ENCODE peak calls at places on chromosomes 2 and 18, in ten cellular contexts. N, V, F, D, E, Z, R, Q, J and Y are unnamed samples.

GRCh38 chr2:98458207-98458606 is 13.5 kb downstream of the INPP4A start:
- DNase-seq in V (no peak), E (peak), N (peak), D (no peak), J (peak), Q (no peak), Z (no peak), R (no peak), F (peak), Y (peak)

GRCh38 chr2:137706786-137707613 is 257.3 kb upstream of the HNMT start:
- DNase-seq in D (no peak), N (no peak), Z (no peak), F (no peak), Q (no peak), R (no peak), J (no peak), E (no peak), V (no peak), Y (peak)

GRCh38 chr2:2464095-2464494 is 133.0 kb upstream of the MYT1L start:
- DNase-seq in J (no peak), Z (peak), Q (no peak), N (no peak), E (no peak), R (no peak), D (no peak), V (no peak), F (no peak), Y (no peak)

GRCh38 chr2:231482806-231483391 is 18.6 kb upstream of the NCL start:
- DNase-seq in J (peak), R (peak), Q (peak), E (peak), N (peak), F (peak), D (peak), Z (peak), V (no peak), Y (peak)

GRCh38 chr2:54613361-54613760 is 110.1 kb upstream of the EML6 start:
- DNase-seq in Q (no peak), V (no peak), R (no peak), D (no peak), N (no peak), F (no peak), E (no peak), J (no peak), Z (no peak), Y (peak)

GRCh38 chr18:23156134-23156533 is 20.8 kb downstream of the CABLES1 start:
- DNase-seq in D (no peak), Q (peak), V (no peak), F (no peak), E (no peak), R (no peak), Z (no peak), N (no peak), J (no peak), Y (no peak)

GRCh38 chr2:27123302-27124150 is at the start of gene ABHD1:
- DNase-seq in R (peak), Q (no peak), N (no peak), D (peak), V (no peak), J (peak), Z (peak), F (peak), E (peak), Y (no peak)

GRCh38 chr2:141467331-141467730 is 663.5 kb downstream of the LRP1B start:
- DNase-seq in D (no peak), F (no peak), N (no peak), R (no peak), Z (no peak), V (no peak), E (no peak), J (no peak), Q (no peak), Y (no peak)

GRCh38 chr2:28697602-28698149 is 54.0 kb upstream of the PPP1CB start:
- DNase-seq in J (no peak), D (no peak), R (no peak), Z (no peak), E (no peak), N (no peak), V (no peak), F (no peak), Q (no peak), Y (no peak)

GRCh38 chr2:240989451-240990265 is 8.8 kb upstream of the SNED1 start:
- DNase-seq in R (no peak), V (no peak), J (no peak), N (peak), F (no peak), Q (peak), E (no peak), D (no peak), Z (no peak), Y (peak)

GRCh38 chr18:73245345-73245744 is 377.6 kb upstream of the NETO1 start:
- DNase-seq in D (no peak), F (no peak), R (no peak), Q (peak), N (peak), V (no peak), Z (no peak), J (no peak), E (no peak), Y (no peak)

GRCh38 chr18:23503038-23503966 is at the start of gene RMC1:
- DNase-seq in R (peak), D (peak), J (peak), N (peak), Q (peak), V (peak), E (peak), F (peak), Z (peak), Y (peak)